ENCODE peak calls at places on chromosomes 13 and 19, in six cellular contexts. H is NCI-H1092; A is T-helper 17 cell; X is activated T-helper 1 cell treated with Interleukin-2 at 50 U/mL for 16 hours; R is stimulated activated CD4-positive, alpha-beta T cell treated with anti-CD3 and anti-CD28 coated beads, Interleukin-12 subunit alpha, Interleukin-12 subunit beta, amount 100 ng/mL, for 4 hours; Y is hypothalamus. G is an unnamed sample.

GRCh38 chr13:79528759-79529191 is 47.8 kb downstream of the NDFIP2 start:
- DNase-seq in H (no peak), R (no peak), X (no peak), A (no peak), Y (no peak), G (no peak)

GRCh38 chr19:34381399-34382251 is 16.6 kb downstream of the GPI start:
- DNase-seq in Y (no peak), R (no peak), A (no peak), X (no peak), H (no peak), G (no peak)

GRCh38 chr13:39417643-39418042 is 185.3 kb downstream of the LHFPL6 start:
- DNase-seq in A (no peak), Y (no peak), X (no peak), H (no peak), R (no peak), G (peak)

GRCh38 chr13:83878691-83879410 is 3.4 kb downstream of the SLITRK1 start:
- DNase-seq in X (no peak), A (no peak), R (no peak), H (no peak), Y (no peak), G (no peak)

GRCh38 chr19:46287585-46287984 is 9.3 kb upstream of the HIF3A start:
- DNase-seq in Y (no peak), R (no peak), H (no peak), X (no peak), A (no peak), G (peak)

GRCh38 chr19:19078801-19079200 is 15.0 kb downstream of the SLC25A42 start:
- DNase-seq in H (no peak), R (no peak), A (no peak), X (no peak), Y (no peak), G (no peak)

GRCh38 chr13:25371608-25372274 is at the start of gene ATP8A2:
- DNase-seq in A (no peak), H (peak), Y (no peak), X (no peak), R (no peak), G (no peak)

GRCh38 chr19:3277649-3278048 is 53.2 kb downstream of the CELF5 start:
- DNase-seq in A (no peak), Y (no peak), H (no peak), X (no peak), R (no peak), G (no peak)

GRCh38 chr19:472005-472858 is 11.4 kb upstream of the SHC2 start:
- DNase-seq in H (no peak), Y (no peak), R (no peak), X (no peak), A (no peak), G (no peak)

GRCh38 chr19:40366697-40367561 is 18.4 kb downstream of the PLD3 start:
- DNase-seq in X (no peak), H (no peak), A (no peak), R (no peak), Y (no peak), G (no peak)

GRCh38 chr13:78603240-78603947 is at the start of gene POU4F1:
- DNase-seq in A (peak), X (no peak), Y (no peak), R (peak), H (peak), G (peak)

GRCh38 chr13:112761701-112762689 is 72.2 kb downstream of the ATP11A start:
- DNase-seq in A (no peak), R (no peak), X (no peak), Y (no peak), H (no peak), G (no peak)

GRCh38 chr13:106418556-106418955 is 116.9 kb downstream of the EFNB2 start:
- DNase-seq in Y (no peak), A (no peak), X (no peak), R (no peak), H (no peak), G (no peak)

GRCh38 chr19:14407889-14408640 is 11.1 kb downstream of the DDX39A start:
- DNase-seq in A (no peak), R (no peak), H (no peak), Y (no peak), X (no peak), G (no peak)

G was measured in dermis microvascular lymphatic vessel endothelial cell.